ENCODE peak calls at places on chromosomes 16 and 17, in seven cellular contexts. One of them, this sample, is unnamed.

GRCh38 chr17:79986441-79987186 is 49.1 kb downstream of the TBC1D16 start:
- DNase-seq in iris pigment epithelial cell: peak; percentile 83
- DNase-seq in T1000: no peak
- DNase-seq in activated T-helper 2 cell treated with anti-CD3 and anti-CD28 coated beads, Interferon-gamma antibody, Interleukin-2, Interleukin-4, amounts not matched to agents 10 μg/mL and 5 μg/mL and 100 μg/mL, durations not matched to agents 14 hours and 24 hours and 36 hours: no peak
- DNase-seq in GM12865: no peak
- DNase-seq in progenitor cell of endocrine pancreas: no peak
- DNase-seq in omental fat pad: no peak
- DNase-seq in this sample: no peak

GRCh38 chr17:17151055-17151454 is 55.1 kb downstream of the PLD6 start:
- DNase-seq in iris pigment epithelial cell: peak; percentile 90
- DNase-seq in T1000: peak; percentile 54
- DNase-seq in activated T-helper 2 cell treated with anti-CD3 and anti-CD28 coated beads, Interferon-gamma antibody, Interleukin-2, Interleukin-4, amounts not matched to agents 10 μg/mL and 5 μg/mL and 100 μg/mL, durations not matched to agents 14 hours and 24 hours and 36 hours: no peak
- DNase-seq in GM12865: peak; percentile 45
- DNase-seq in progenitor cell of endocrine pancreas: no peak
- DNase-seq in omental fat pad: no peak
- DNase-seq in this sample: no peak

GRCh38 chr16:1708768-1709180 is 2.8 kb downstream of the MAPK8IP3 start:
- DNase-seq in iris pigment epithelial cell: peak; percentile 88
- DNase-seq in T1000: peak; percentile 49
- DNase-seq in activated T-helper 2 cell treated with anti-CD3 and anti-CD28 coated beads, Interferon-gamma antibody, Interleukin-2, Interleukin-4, amounts not matched to agents 10 μg/mL and 5 μg/mL and 100 μg/mL, durations not matched to agents 14 hours and 24 hours and 36 hours: no peak
- DNase-seq in GM12865: no peak
- DNase-seq in progenitor cell of endocrine pancreas: no peak
- DNase-seq in omental fat pad: no peak
- DNase-seq in this sample: no peak

GRCh38 chr17:59804910-59805381 is 87.8 kb downstream of the TUBD1 start:
- DNase-seq in iris pigment epithelial cell: no peak
- DNase-seq in T1000: no peak
- DNase-seq in activated T-helper 2 cell treated with anti-CD3 and anti-CD28 coated beads, Interferon-gamma antibody, Interleukin-2, Interleukin-4, amounts not matched to agents 10 μg/mL and 5 μg/mL and 100 μg/mL, durations not matched to agents 14 hours and 24 hours and 36 hours: no peak
- DNase-seq in GM12865: no peak
- DNase-seq in progenitor cell of endocrine pancreas: no peak
- DNase-seq in omental fat pad: no peak
- DNase-seq in this sample: no peak

GRCh38 chr17:63488851-63489250 is 12.0 kb downstream of the ACE start:
- DNase-seq in iris pigment epithelial cell: no peak
- DNase-seq in T1000: no peak
- DNase-seq in activated T-helper 2 cell treated with anti-CD3 and anti-CD28 coated beads, Interferon-gamma antibody, Interleukin-2, Interleukin-4, amounts not matched to agents 10 μg/mL and 5 μg/mL and 100 μg/mL, durations not matched to agents 14 hours and 24 hours and 36 hours: no peak
- DNase-seq in GM12865: no peak
- DNase-seq in progenitor cell of endocrine pancreas: no peak
- DNase-seq in omental fat pad: no peak
- DNase-seq in this sample: no peak

GRCh38 chr17:63029520-63029919 is 63.5 kb downstream of the TANC2 start:
- DNase-seq in iris pigment epithelial cell: peak; percentile 78
- DNase-seq in T1000: no peak
- DNase-seq in activated T-helper 2 cell treated with anti-CD3 and anti-CD28 coated beads, Interferon-gamma antibody, Interleukin-2, Interleukin-4, amounts not matched to agents 10 μg/mL and 5 μg/mL and 100 μg/mL, durations not matched to agents 14 hours and 24 hours and 36 hours: no peak
- DNase-seq in GM12865: no peak
- DNase-seq in progenitor cell of endocrine pancreas: no peak
- DNase-seq in omental fat pad: no peak
- DNase-seq in this sample: no peak

GRCh38 chr17:72730091-72730490 is 362.4 kb downstream of the SLC39A11 start:
- DNase-seq in iris pigment epithelial cell: peak; percentile 53
- DNase-seq in T1000: no peak
- DNase-seq in activated T-helper 2 cell treated with anti-CD3 and anti-CD28 coated beads, Interferon-gamma antibody, Interleukin-2, Interleukin-4, amounts not matched to agents 10 μg/mL and 5 μg/mL and 100 μg/mL, durations not matched to agents 14 hours and 24 hours and 36 hours: no peak
- DNase-seq in GM12865: no peak
- DNase-seq in progenitor cell of endocrine pancreas: no peak
- DNase-seq in omental fat pad: no peak
- DNase-seq in this sample: no peak

GRCh38 chr17:83195330-83196087 is 116.1 kb downstream of the METRNL start:
- DNase-seq in iris pigment epithelial cell: no peak
- DNase-seq in T1000: peak; percentile 70
- DNase-seq in activated T-helper 2 cell treated with anti-CD3 and anti-CD28 coated beads, Interferon-gamma antibody, Interleukin-2, Interleukin-4, amounts not matched to agents 10 μg/mL and 5 μg/mL and 100 μg/mL, durations not matched to agents 14 hours and 24 hours and 36 hours: peak; percentile 6
- DNase-seq in GM12865: no peak
- DNase-seq in progenitor cell of endocrine pancreas: no peak
- DNase-seq in omental fat pad: peak; percentile 21
- DNase-seq in this sample: no peak

GRCh38 chr17:27756467-27757371 is 43.6 kb downstream of the NOS2 start:
- DNase-seq in iris pigment epithelial cell: peak; percentile 52
- DNase-seq in T1000: no peak
- DNase-seq in activated T-helper 2 cell treated with anti-CD3 and anti-CD28 coated beads, Interferon-gamma antibody, Interleukin-2, Interleukin-4, amounts not matched to agents 10 μg/mL and 5 μg/mL and 100 μg/mL, durations not matched to agents 14 hours and 24 hours and 36 hours: peak; percentile 34
- DNase-seq in GM12865: peak; percentile 73
- DNase-seq in progenitor cell of endocrine pancreas: peak; percentile 52
- DNase-seq in omental fat pad: peak; percentile 55
- DNase-seq in this sample: peak; percentile 50

GRCh38 chr17:78997231-78997741 is 12.3 kb downstream of the CANT1 start:
- DNase-seq in iris pigment epithelial cell: no peak
- DNase-seq in T1000: no peak
- DNase-seq in activated T-helper 2 cell treated with anti-CD3 and anti-CD28 coated beads, Interferon-gamma antibody, Interleukin-2, Interleukin-4, amounts not matched to agents 10 μg/mL and 5 μg/mL and 100 μg/mL, durations not matched to agents 14 hours and 24 hours and 36 hours: no peak
- DNase-seq in GM12865: no peak
- DNase-seq in progenitor cell of endocrine pancreas: no peak
- DNase-seq in omental fat pad: peak; percentile 14
- DNase-seq in this sample: no peak

GRCh38 chr17:75250009-75250471 is 11.4 kb downstream of the GGA3 start:
- DNase-seq in iris pigment epithelial cell: peak; percentile 67
- DNase-seq in T1000: no peak
- DNase-seq in activated T-helper 2 cell treated with anti-CD3 and anti-CD28 coated beads, Interferon-gamma antibody, Interleukin-2, Interleukin-4, amounts not matched to agents 10 μg/mL and 5 μg/mL and 100 μg/mL, durations not matched to agents 14 hours and 24 hours and 36 hours: peak; percentile 64
- DNase-seq in GM12865: peak; percentile 87
- DNase-seq in progenitor cell of endocrine pancreas: no peak
- DNase-seq in omental fat pad: no peak
- DNase-seq in this sample: no peak

This sample was measured in lung.